ENCODE peak calls at places on chromosome 18, in four cellular contexts. T, M, R and W are unnamed samples.

GRCh38 chr18:58624011-58624410 is 4.9 kb downstream of the ALPK2 start:
- DNase-seq in T (no peak), M (no peak), R (no peak), W (no peak)

GRCh38 chr18:36181386-36181785 is 5.9 kb upstream of the MOCOS start:
- DNase-seq in T (no peak), M (no peak), R (no peak), W (no peak)

GRCh38 chr18:78980777-78981651 is 1.4 kb downstream of the SALL3 start:
- DNase-seq in T (no peak), M (no peak), R (no peak), W (no peak)

GRCh38 chr18:55321268-55322175 is 266.5 kb downstream of the TCF4 start:
- DNase-seq in T (no peak), M (peak; percentile 83), R (peak; percentile 95), W (no peak)

GRCh38 chr18:78986018-78986481 is 6.4 kb downstream of the SALL3 start:
- DNase-seq in T (no peak), M (no peak), R (peak; percentile 89), W (no peak)

GRCh38 chr18:42100917-42101316 is 145.9 kb downstream of the PIK3C3 start:
- DNase-seq in T (no peak), M (no peak), R (no peak), W (no peak)

GRCh38 chr18:32383040-32383819 is 87.5 kb downstream of the GAREM1 start:
- DNase-seq in T (no peak), M (no peak), R (no peak), W (no peak)

GRCh38 chr18:58789856-58790255 is 74.8 kb upstream of the ZNF532 start:
- DNase-seq in T (no peak), M (no peak), R (no peak), W (no peak)

GRCh38 chr18:7117390-7118355 is at the start of gene LAMA1:
- DNase-seq in T (no peak), M (no peak), R (peak; percentile 24), W (no peak)

GRCh38 chr18:22488554-22488953 is 70.8 kb upstream of the CTAGE1 start:
- DNase-seq in T (no peak), M (no peak), R (no peak), W (no peak)

GRCh38 chr18:51861041-51861440 is 479.0 kb upstream of the DCC start:
- DNase-seq in T (no peak), M (no peak), R (no peak), W (no peak)

GRCh38 chr18:46715062-46715461 is 41.8 kb downstream of the ST8SIA5 start:
- DNase-seq in T (no peak), M (no peak), R (no peak), W (no peak)

GRCh38 chr18:48184118-48184517 is 225.1 kb downstream of the ZBTB7C start:
- DNase-seq in T (no peak), M (no peak), R (no peak), W (no peak)

GRCh38 chr18:3511980-3512379 is 62.0 kb downstream of the TGIF1 start:
- DNase-seq in T (no peak), M (no peak), R (no peak), W (no peak)

GRCh38 chr18:48079885-48080284 is 149.4 kb upstream of the SMAD2 start:
- DNase-seq in T (no peak), M (no peak), R (no peak), W (no peak)